ENCODE peak calls at places on chromosomes 6 and 20, in ten cellular contexts. U, C, N, Z, M, X, F, O, T and P are unnamed samples.

GRCh38 chr6:71478834-71479541 is 190.4 kb downstream of the OGFRL1 start:
- DNase-seq in U (no peak), C (no peak), N (peak; percentile 16), Z (no peak), M (no peak), X (no peak), F (no peak), O (no peak), T (no peak), P (peak; percentile 97)

GRCh38 chr6:112184996-112185395 is 69.4 kb downstream of the LAMA4 start:
- DNase-seq in U (no peak), C (no peak), N (no peak), Z (no peak), M (no peak), X (no peak), F (no peak), O (no peak), T (no peak), P (no peak)

GRCh38 chr6:144063744-144064401 is 31.5 kb downstream of the SF3B5 start:
- DNase-seq in U (peak; percentile 87), C (peak; percentile 90), N (peak; percentile 93), Z (no peak), M (peak; percentile 91), X (peak; percentile 77), F (peak; percentile 92), O (peak; percentile 95), T (peak; percentile 89), P (peak; percentile 75)

GRCh38 chr6:93416575-93417420 is 2.6 kb downstream of the EPHA7 start:
- DNase-seq in U (peak; percentile 58), C (no peak), N (no peak), Z (peak; percentile 37), M (no peak), X (peak; percentile 40), F (peak; percentile 69), O (peak; percentile 43), T (no peak), P (peak; percentile 50)

GRCh38 chr6:24980507-24981384 is 45.0 kb upstream of the RIPOR2 start:
- DNase-seq in U (no peak), C (no peak), N (no peak), Z (no peak), M (no peak), X (no peak), F (no peak), O (no peak), T (no peak), P (no peak)

GRCh38 chr6:87654880-87655454 is 47.1 kb downstream of the AKIRIN2 start:
- DNase-seq in U (no peak), C (no peak), N (no peak), Z (no peak), M (no peak), X (no peak), F (no peak), O (no peak), T (no peak), P (no peak)

GRCh38 chr20:45347936-45348809 is at the start of gene SDC4:
- DNase-seq in U (peak; percentile 79), C (peak; percentile 50), N (no peak), Z (no peak), M (peak; percentile 54), X (peak; percentile 65), F (peak; percentile 71), O (peak; percentile 79), T (no peak), P (peak; percentile 77)

GRCh38 chr6:1950631-1951030 is 294.8 kb downstream of the GMDS start:
- DNase-seq in U (no peak), C (no peak), N (no peak), Z (no peak), M (no peak), X (no peak), F (no peak), O (no peak), T (no peak), P (no peak)

GRCh38 chr20:19761853-19762252 is 3.8 kb downstream of the RIN2 start:
- DNase-seq in U (no peak), C (no peak), N (no peak), Z (no peak), M (no peak), X (no peak), F (no peak), O (no peak), T (no peak), P (no peak)

GRCh38 chr6:3565291-3565690 is 108.4 kb upstream of the SLC22A23 start:
- DNase-seq in U (no peak), C (no peak), N (no peak), Z (no peak), M (no peak), X (no peak), F (no peak), O (no peak), T (no peak), P (no peak)

GRCh38 chr20:56504373-56505005 is 20.1 kb upstream of the FAM209A start:
- DNase-seq in U (no peak), C (no peak), N (peak; percentile 35), Z (no peak), M (peak; percentile 12), X (no peak), F (peak; percentile 28), O (no peak), T (no peak), P (no peak)

GRCh38 chr6:122144229-122144628 is 255.2 kb upstream of the HSF2 start:
- DNase-seq in U (no peak), C (no peak), N (no peak), Z (no peak), M (no peak), X (no peak), F (no peak), O (no peak), T (no peak), P (no peak)

GRCh38 chr20:11686900-11687543 is 230.7 kb upstream of the BTBD3 start:
- DNase-seq in U (no peak), C (no peak), N (no peak), Z (peak; percentile 59), M (no peak), X (peak; percentile 56), F (peak; percentile 14), O (peak; percentile 58), T (no peak), P (peak; percentile 68)

GRCh38 chr6:44268095-44268628 is 2.1 kb upstream of the TMEM151B start:
- DNase-seq in U (no peak), C (peak; percentile 52), N (peak; percentile 41), Z (peak; percentile 40), M (peak; percentile 67), X (peak; percentile 43), F (peak; percentile 75), O (peak; percentile 63), T (peak; percentile 68), P (peak; percentile 63)

GRCh38 chr6:8982659-8983058 is 547.3 kb upstream of the SLC35B3 start:
- DNase-seq in U (no peak), C (no peak), N (no peak), Z (no peak), M (no peak), X (no peak), F (no peak), O (no peak), T (no peak), P (no peak)

GRCh38 chr6:151690768-151691562 is 116.5 kb upstream of the ESR1 start:
- DNase-seq in U (no peak), C (peak; percentile 23), N (no peak), Z (no peak), M (no peak), X (no peak), F (no peak), O (no peak), T (peak; percentile 19), P (peak; percentile 51)